ENCODE peak calls at places on chromosomes 16 and 17, in six cellular contexts. One of them, this sample, is unnamed.

GRCh38 chr17:43832976-43833829 is at the start of gene MPP3:
- DNase-seq in IMR-90: peak
- DNase-seq in DND-41: no peak
- DNase-seq in A549: peak
- DNase-seq in fibroblast of lung: peak
- DNase-seq in SK-N-SH: peak
- DNase-seq in this sample: peak

GRCh38 chr17:55435408-55435807 is 13.8 kb upstream of the MMD start:
- DNase-seq in SK-N-SH: no peak
- DNase-seq in fibroblast of lung: no peak
- DNase-seq in A549: no peak
- DNase-seq in DND-41: no peak
- DNase-seq in IMR-90: no peak
- DNase-seq in this sample: no peak

GRCh38 chr16:84045818-84046470 is 3.3 kb upstream of the SLC38A8 start:
- DNase-seq in DND-41: no peak
- DNase-seq in IMR-90: no peak
- DNase-seq in SK-N-SH: no peak
- DNase-seq in A549: no peak
- DNase-seq in fibroblast of lung: no peak
- DNase-seq in this sample: no peak

GRCh38 chr16:82152641-82153094 is 17.4 kb downstream of the MPHOSPH6 start:
- DNase-seq in A549: peak
- DNase-seq in SK-N-SH: no peak
- DNase-seq in fibroblast of lung: peak
- DNase-seq in DND-41: no peak
- DNase-seq in IMR-90: peak
- DNase-seq in this sample: peak

GRCh38 chr16:72884037-72884436 is 163.9 kb downstream of the ZFHX3 start:
- DNase-seq in DND-41: no peak
- DNase-seq in SK-N-SH: no peak
- DNase-seq in IMR-90: peak
- DNase-seq in A549: no peak
- DNase-seq in fibroblast of lung: peak
- DNase-seq in this sample: peak

GRCh38 chr16:56505174-56505573 is 14.7 kb downstream of the BBS2 start:
- DNase-seq in SK-N-SH: no peak
- DNase-seq in IMR-90: no peak
- DNase-seq in DND-41: no peak
- DNase-seq in fibroblast of lung: peak
- DNase-seq in A549: no peak
- DNase-seq in this sample: no peak

GRCh38 chr16:24577167-24577566 is 37.8 kb downstream of the RBBP6 start:
- DNase-seq in DND-41: no peak
- DNase-seq in fibroblast of lung: peak
- DNase-seq in IMR-90: peak
- DNase-seq in A549: no peak
- DNase-seq in SK-N-SH: no peak
- DNase-seq in this sample: no peak

GRCh38 chr17:38326996-38327792 is 16.6 kb downstream of the GPR179 start:
- DNase-seq in IMR-90: no peak
- DNase-seq in SK-N-SH: peak
- DNase-seq in A549: no peak
- DNase-seq in DND-41: peak
- DNase-seq in fibroblast of lung: no peak
- DNase-seq in this sample: no peak

GRCh38 chr17:75592364-75593020 is 4.9 kb downstream of the MYO15B start:
- DNase-seq in fibroblast of lung: no peak
- DNase-seq in SK-N-SH: no peak
- DNase-seq in DND-41: no peak
- DNase-seq in A549: no peak
- DNase-seq in IMR-90: no peak
- DNase-seq in this sample: no peak

GRCh38 chr17:28476076-28476475 is 2.6 kb downstream of the SLC13A2 start:
- DNase-seq in IMR-90: no peak
- DNase-seq in fibroblast of lung: no peak
- DNase-seq in SK-N-SH: no peak
- DNase-seq in A549: no peak
- DNase-seq in DND-41: no peak
- DNase-seq in this sample: no peak

GRCh38 chr16:50521246-50521900 is 26.8 kb upstream of the NKD1 start:
- DNase-seq in fibroblast of lung: no peak
- DNase-seq in SK-N-SH: no peak
- DNase-seq in A549: no peak
- DNase-seq in IMR-90: no peak
- DNase-seq in DND-41: no peak
- DNase-seq in this sample: no peak

GRCh38 chr17:14205992-14206461 is 30.6 kb downstream of the CDRT15 start:
- DNase-seq in A549: no peak
- DNase-seq in SK-N-SH: no peak
- DNase-seq in IMR-90: no peak
- DNase-seq in DND-41: no peak
- DNase-seq in fibroblast of lung: no peak
- DNase-seq in this sample: peak

GRCh38 chr16:58931436-58931835 is 197.3 kb upstream of the GOT2 start:
- DNase-seq in A549: no peak
- DNase-seq in DND-41: no peak
- DNase-seq in SK-N-SH: no peak
- DNase-seq in IMR-90: no peak
- DNase-seq in fibroblast of lung: no peak
- DNase-seq in this sample: no peak

GRCh38 chr17:9837551-9838471 is 12.1 kb downstream of the GLP2R start:
- DNase-seq in fibroblast of lung: peak
- DNase-seq in SK-N-SH: no peak
- DNase-seq in IMR-90: peak
- DNase-seq in DND-41: no peak
- DNase-seq in A549: peak
- DNase-seq in this sample: peak

GRCh38 chr16:21166561-21166961 is 8.1 kb downstream of the LDAF1 start:
- DNase-seq in SK-N-SH: no peak
- DNase-seq in fibroblast of lung: peak
- DNase-seq in DND-41: no peak
- DNase-seq in A549: no peak
- DNase-seq in IMR-90: peak
- DNase-seq in this sample: peak

GRCh38 chr16:88633684-88634140 is 4.7 kb upstream of the IL17C start:
- DNase-seq in IMR-90: peak
- DNase-seq in DND-41: no peak
- DNase-seq in fibroblast of lung: no peak
- DNase-seq in SK-N-SH: peak
- DNase-seq in A549: peak
- DNase-seq in this sample: no peak

GRCh38 chr17:927611-928461 is 51.7 kb downstream of the NXN start:
- DNase-seq in IMR-90: peak
- DNase-seq in SK-N-SH: no peak
- DNase-seq in DND-41: no peak
- DNase-seq in fibroblast of lung: peak
- DNase-seq in A549: peak
- DNase-seq in this sample: peak

GRCh38 chr17:15977894-15978293 is 21.6 kb downstream of the ZSWIM7 start:
- DNase-seq in fibroblast of lung: no peak
- DNase-seq in DND-41: no peak
- DNase-seq in SK-N-SH: no peak
- DNase-seq in A549: no peak
- DNase-seq in IMR-90: no peak
- DNase-seq in this sample: peak

GRCh38 chr17:73089322-73089721 is 3.2 kb downstream of the SLC39A11 start:
- DNase-seq in A549: no peak
- DNase-seq in SK-N-SH: no peak
- DNase-seq in fibroblast of lung: no peak
- DNase-seq in DND-41: no peak
- DNase-seq in IMR-90: no peak
- DNase-seq in this sample: no peak
- H3K4me2 ChIP-seq in A549: no peak
- H3K4me2 ChIP-seq in SK-N-SH: peak
- H3K4me2 ChIP-seq in fibroblast of lung: no peak
- H3K4me2 ChIP-seq in DND-41: no peak
- H3K4me2 ChIP-seq in IMR-90: no peak
- H3K4me2 ChIP-seq in this sample: no peak

GRCh38 chr17:82435103-82435502 is 15.4 kb downstream of the CYBC1 start:
- DNase-seq in SK-N-SH: no peak
- DNase-seq in fibroblast of lung: peak
- DNase-seq in IMR-90: peak
- DNase-seq in DND-41: no peak
- DNase-seq in A549: no peak
- DNase-seq in this sample: no peak

GRCh38 chr17:82434216-82434565 is 15.8 kb upstream of the OGFOD3 start:
- DNase-seq in DND-41: peak
- DNase-seq in A549: no peak
- DNase-seq in SK-N-SH: no peak
- DNase-seq in fibroblast of lung: no peak
- DNase-seq in IMR-90: no peak
- DNase-seq in this sample: no peak

GRCh38 chr17:82435601-82436583 is 14.7 kb downstream of the CYBC1 start:
- DNase-seq in SK-N-SH: no peak
- DNase-seq in fibroblast of lung: no peak
- DNase-seq in IMR-90: no peak
- DNase-seq in DND-41: no peak
- DNase-seq in A549: no peak
- DNase-seq in this sample: no peak

GRCh38 chr17:82432017-82432416 is 13.6 kb upstream of the OGFOD3 start:
- DNase-seq in A549: no peak
- DNase-seq in SK-N-SH: no peak
- DNase-seq in DND-41: no peak
- DNase-seq in fibroblast of lung: no peak
- DNase-seq in IMR-90: no peak
- DNase-seq in this sample: no peak

GRCh38 chr17:82433560-82434215 is 15.3 kb upstream of the OGFOD3 start:
- DNase-seq in IMR-90: no peak
- DNase-seq in fibroblast of lung: no peak
- DNase-seq in A549: no peak
- DNase-seq in DND-41: no peak
- DNase-seq in SK-N-SH: no peak
- DNase-seq in this sample: no peak
- H3K4me2 ChIP-seq in IMR-90: no peak
- H3K4me2 ChIP-seq in fibroblast of lung: no peak
- H3K4me2 ChIP-seq in A549: no peak
- H3K4me2 ChIP-seq in DND-41: no peak
- H3K4me2 ChIP-seq in SK-N-SH: no peak
- H3K4me2 ChIP-seq in this sample: no peak

GRCh38 chr17:64083571-64084085 is 46.3 kb downstream of the ERN1 start:
- DNase-seq in fibroblast of lung: no peak
- DNase-seq in IMR-90: no peak
- DNase-seq in DND-41: no peak
- DNase-seq in A549: no peak
- DNase-seq in SK-N-SH: no peak
- DNase-seq in this sample: no peak

GRCh38 chr17:64085650-64086005 is 44.3 kb downstream of the ERN1 start:
- DNase-seq in fibroblast of lung: no peak
- DNase-seq in A549: no peak
- DNase-seq in IMR-90: no peak
- DNase-seq in DND-41: no peak
- DNase-seq in SK-N-SH: no peak
- DNase-seq in this sample: no peak

GRCh38 chr17:64084086-64084939 is 45.6 kb downstream of the ERN1 start:
- DNase-seq in SK-N-SH: no peak
- DNase-seq in A549: peak
- DNase-seq in fibroblast of lung: peak
- DNase-seq in IMR-90: peak
- DNase-seq in DND-41: peak
- DNase-seq in this sample: peak

GRCh38 chr17:64083093-64083492 is 46.9 kb downstream of the ERN1 start:
- DNase-seq in A549: no peak
- DNase-seq in fibroblast of lung: no peak
- DNase-seq in DND-41: no peak
- DNase-seq in SK-N-SH: no peak
- DNase-seq in IMR-90: no peak
- DNase-seq in this sample: no peak

GRCh38 chr17:64084940-64085649 is 44.8 kb downstream of the ERN1 start:
- DNase-seq in fibroblast of lung: no peak
- DNase-seq in DND-41: no peak
- DNase-seq in SK-N-SH: no peak
- DNase-seq in IMR-90: no peak
- DNase-seq in A549: no peak
- DNase-seq in this sample: no peak
- H3K4me2 ChIP-seq in fibroblast of lung: no peak
- H3K4me2 ChIP-seq in DND-41: no peak
- H3K4me2 ChIP-seq in SK-N-SH: no peak
- H3K4me2 ChIP-seq in IMR-90: peak
- H3K4me2 ChIP-seq in A549: peak
- H3K4me2 ChIP-seq in this sample: peak

GRCh38 chr16:53433509-53433908 is 762 bp upstream of the RBL2 start:
- DNase-seq in A549: no peak
- DNase-seq in DND-41: no peak
- DNase-seq in fibroblast of lung: no peak
- DNase-seq in SK-N-SH: no peak
- DNase-seq in IMR-90: no peak
- DNase-seq in this sample: peak
- H3K4me2 ChIP-seq in A549: peak
- H3K4me2 ChIP-seq in DND-41: peak
- H3K4me2 ChIP-seq in fibroblast of lung: no peak
- H3K4me2 ChIP-seq in SK-N-SH: no peak
- H3K4me2 ChIP-seq in IMR-90: no peak
- H3K4me2 ChIP-seq in this sample: peak

DNA sequence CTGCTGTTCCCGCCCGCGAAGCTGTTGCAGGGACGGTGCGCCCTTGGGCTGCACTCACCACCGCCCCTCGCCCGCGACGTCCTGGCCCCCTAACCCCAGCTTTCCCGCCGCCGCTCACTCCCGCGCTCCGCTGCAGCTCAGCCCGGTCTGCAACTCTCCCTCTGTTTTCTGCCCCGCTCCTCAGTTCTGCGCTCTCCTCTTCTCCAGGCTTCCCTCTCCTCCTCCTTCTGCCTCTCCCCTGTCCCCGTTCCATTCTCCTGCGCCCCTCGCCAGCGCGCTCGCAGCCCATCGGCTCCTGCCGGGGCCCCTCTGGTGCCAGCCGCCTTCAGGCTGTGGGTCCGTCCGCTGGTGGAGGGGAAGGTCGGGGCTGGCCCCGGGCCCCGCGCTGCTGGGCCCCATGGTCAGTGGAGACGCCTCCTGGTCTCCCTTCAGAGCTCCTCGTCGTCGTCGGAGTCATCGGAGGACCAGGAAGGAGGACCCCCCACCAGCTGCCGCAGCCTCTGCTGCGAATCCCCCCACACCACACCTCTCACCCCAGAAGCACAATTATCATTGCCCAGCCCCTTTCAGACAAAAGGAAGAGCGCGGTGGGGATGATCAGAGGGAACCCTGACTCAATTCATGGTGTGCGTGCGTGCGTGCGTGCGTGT is 223.2 kb upstream of the FOXF1 start:
- DNase-seq in IMR-90: no peak
- DNase-seq in fibroblast of lung: no peak
- DNase-seq in DND-41: no peak
- DNase-seq in A549: no peak
- DNase-seq in SK-N-SH: no peak
- DNase-seq in this sample: no peak
- H3K4me2 ChIP-seq in IMR-90: no peak
- H3K4me2 ChIP-seq in fibroblast of lung: peak
- H3K4me2 ChIP-seq in DND-41: no peak
- H3K4me2 ChIP-seq in A549: no peak
- H3K4me2 ChIP-seq in SK-N-SH: no peak
- H3K4me2 ChIP-seq in this sample: no peak

DNA sequence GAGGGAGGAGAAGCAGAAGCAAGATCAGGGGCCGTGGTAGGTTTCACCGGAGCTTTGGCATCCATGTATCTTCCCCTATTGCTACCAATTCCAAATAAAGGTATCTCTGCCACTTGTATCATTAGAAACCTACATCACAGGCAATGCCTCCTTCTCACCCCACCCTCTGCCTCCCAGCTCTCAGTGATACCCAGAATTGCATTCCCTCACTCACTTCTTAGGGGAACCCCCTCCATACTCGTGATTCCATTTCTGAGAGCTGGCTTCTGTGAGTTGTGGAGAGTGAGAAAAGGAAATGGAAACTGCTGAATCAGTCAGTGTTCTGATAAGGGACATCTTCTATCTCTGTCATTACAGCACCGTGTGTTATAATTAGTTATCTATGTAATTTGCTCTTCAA is 2.3 kb upstream of the CCL3 start:
- DNase-seq in DND-41: no peak
- DNase-seq in IMR-90: no peak
- DNase-seq in SK-N-SH: no peak
- DNase-seq in A549: no peak
- DNase-seq in fibroblast of lung: no peak
- DNase-seq in this sample: no peak
- H3K4me2 ChIP-seq in DND-41: no peak
- H3K4me2 ChIP-seq in IMR-90: no peak
- H3K4me2 ChIP-seq in SK-N-SH: no peak
- H3K4me2 ChIP-seq in A549: no peak
- H3K4me2 ChIP-seq in fibroblast of lung: no peak
- H3K4me2 ChIP-seq in this sample: no peak

This sample was measured in PC-3.